ENCODE peak calls at places on chromosomes 12 and 14, in eight cellular contexts. B is amygdala, N is H54, P is astrocyte of the spinal cord, I is heart right ventricle, G is fibroblast of mammary gland, Z is RPMI8226, S is NCI-H345. O is an unnamed sample.

GRCh38 chr14:86723254-86723624 is 1193.3 kb downstream of the FLRT2 start:
- DNase-seq in B (no peak), N (no peak), P (no peak), I (no peak), G (no peak), Z (no peak), S (no peak), O (no peak)

GRCh38 chr12:11755311-11755930 is 105.9 kb downstream of the ETV6 start:
- DNase-seq in B (no peak), N (no peak), P (peak), I (no peak), G (peak), Z (no peak), S (no peak), O (no peak)

GRCh38 chr12:7797698-7798398 is 8.6 kb downstream of the NANOG start:
- DNase-seq in B (no peak), N (no peak), P (no peak), I (no peak), G (peak), Z (no peak), S (no peak), O (no peak)

GRCh38 chr12:132407525-132407924 is 78.1 kb upstream of the GALNT9 start:
- DNase-seq in B (no peak), N (no peak), P (no peak), I (no peak), G (no peak), Z (no peak), S (no peak), O (no peak)

GRCh38 chr14:105487449-105487985 is 831 bp downstream of the CRIP1 start:
- DNase-seq in B (no peak), N (no peak), P (no peak), I (peak), G (no peak), Z (peak), S (peak), O (no peak)

GRCh38 chr12:40157307-40157706 is 51.4 kb upstream of the SLC2A13 start:
- DNase-seq in B (no peak), N (no peak), P (no peak), I (no peak), G (peak), Z (no peak), S (no peak), O (no peak)

GRCh38 chr14:92480856-92481255 is 32.7 kb upstream of the RIN3 start:
- DNase-seq in B (no peak), N (no peak), P (no peak), I (no peak), G (no peak), Z (no peak), S (no peak), O (no peak)

GRCh38 chr12:95440401-95440800 is 33.6 kb upstream of the METAP2 start:
- DNase-seq in B (no peak), N (no peak), P (peak), I (no peak), G (peak), Z (no peak), S (no peak), O (no peak)

GRCh38 chr12:87667378-87667777 is 361.8 kb downstream of the C12orf50 start:
- DNase-seq in B (no peak), N (no peak), P (peak), I (no peak), G (peak), Z (peak), S (no peak), O (no peak)

GRCh38 chr14:20679907-20680306 is 4.5 kb upstream of the RNASE4 start:
- DNase-seq in B (peak), N (no peak), P (peak), I (no peak), G (peak), Z (peak), S (no peak), O (peak)

GRCh38 chr12:43883311-43883710 is 47.4 kb downstream of the TMEM117 start:
- DNase-seq in B (no peak), N (no peak), P (no peak), I (no peak), G (no peak), Z (no peak), S (no peak), O (no peak)